ENCODE peak calls at places on chromosome 14, in nine cellular contexts. L is body of pancreas, C is ovary, V is stomach, Z is A549, S is adrenal gland, K is HepG2, D is HCT116, O is H54. P is an unnamed sample.
A peak's percentile ranks its signal among the peaks of the same experiment; 100 is the strongest.

GRCh38 chr14:60302663-60303062 is 53.6 kb downstream of the PPM1A start:
- DNase-seq in K (no peak), L (no peak), C (no peak), S (no peak), D (no peak), O (no peak), V (no peak), Z (no peak), P (peak; percentile 20)

GRCh38 chr14:31934767-31935266 is 142.3 kb upstream of the ARHGAP5 start:
- DNase-seq in V (no peak), O (no peak), Z (peak; percentile 45), L (peak; percentile 18), S (peak; percentile 52), C (peak; percentile 29), D (peak; percentile 58), K (peak; percentile 90), P (no peak)

GRCh38 chr14:38790916-38791315 is 312.1 kb downstream of the SEC23A start:
- DNase-seq in Z (no peak), V (no peak), L (no peak), O (no peak), D (no peak), C (no peak), S (no peak), K (no peak), P (no peak)

GRCh38 chr14:38001501-38001900 is 206.2 kb upstream of the SSTR1 start:
- DNase-seq in K (no peak), L (no peak), V (no peak), S (no peak), Z (no peak), O (no peak), C (no peak), D (no peak), P (no peak)

GRCh38 chr14:77208266-77208978 is 26.8 kb downstream of the TMEM63C start:
- DNase-seq in C (peak; percentile 44), S (peak; percentile 83), V (peak; percentile 69), L (peak; percentile 78), K (peak; percentile 32), Z (peak; percentile 61), D (no peak), O (peak; percentile 64), P (peak; percentile 44)

GRCh38 chr14:81797246-81797645 is 263.6 kb upstream of the SEL1L start:
- DNase-seq in D (no peak), Z (no peak), C (no peak), V (no peak), O (no peak), S (no peak), K (no peak), L (no peak), P (no peak)

GRCh38 chr14:57999471-57999870 is 133.6 kb upstream of the SLC35F4 start:
- DNase-seq in K (no peak), V (no peak), D (no peak), C (no peak), O (no peak), Z (no peak), S (no peak), L (no peak), P (no peak)

GRCh38 chr14:44979740-44980346 is 17.9 kb downstream of the TOGARAM1 start:
- DNase-seq in Z (no peak), K (no peak), L (peak; percentile 40), C (no peak), S (peak; percentile 49), V (peak; percentile 72), D (no peak), O (no peak), P (peak; percentile 6)

GRCh38 chr14:34254596-34254995 is 207.4 kb downstream of the SPTSSA start:
- DNase-seq in Z (no peak), S (no peak), V (no peak), O (no peak), D (no peak), C (no peak), L (no peak), K (no peak), P (no peak)

GRCh38 chr14:32698831-32699230 is 239.8 kb upstream of the NPAS3 start:
- DNase-seq in K (no peak), Z (no peak), O (no peak), S (no peak), C (no peak), L (no peak), V (no peak), D (no peak), P (no peak)

GRCh38 chr14:75196468-75196867 is 20.1 kb upstream of the TMED10 start:
- DNase-seq in V (peak; percentile 45), C (no peak), L (peak; percentile 34), K (peak; percentile 84), S (no peak), Z (no peak), O (no peak), D (no peak), P (no peak)

GRCh38 chr14:60331201-60332045 is 82.4 kb downstream of the PPM1A start:
- DNase-seq in O (peak; percentile 28), K (peak; percentile 54), S (peak; percentile 78), L (peak; percentile 79), C (no peak), V (peak; percentile 73), D (peak; percentile 67), Z (peak; percentile 38), P (peak; percentile 88)

DNA sequence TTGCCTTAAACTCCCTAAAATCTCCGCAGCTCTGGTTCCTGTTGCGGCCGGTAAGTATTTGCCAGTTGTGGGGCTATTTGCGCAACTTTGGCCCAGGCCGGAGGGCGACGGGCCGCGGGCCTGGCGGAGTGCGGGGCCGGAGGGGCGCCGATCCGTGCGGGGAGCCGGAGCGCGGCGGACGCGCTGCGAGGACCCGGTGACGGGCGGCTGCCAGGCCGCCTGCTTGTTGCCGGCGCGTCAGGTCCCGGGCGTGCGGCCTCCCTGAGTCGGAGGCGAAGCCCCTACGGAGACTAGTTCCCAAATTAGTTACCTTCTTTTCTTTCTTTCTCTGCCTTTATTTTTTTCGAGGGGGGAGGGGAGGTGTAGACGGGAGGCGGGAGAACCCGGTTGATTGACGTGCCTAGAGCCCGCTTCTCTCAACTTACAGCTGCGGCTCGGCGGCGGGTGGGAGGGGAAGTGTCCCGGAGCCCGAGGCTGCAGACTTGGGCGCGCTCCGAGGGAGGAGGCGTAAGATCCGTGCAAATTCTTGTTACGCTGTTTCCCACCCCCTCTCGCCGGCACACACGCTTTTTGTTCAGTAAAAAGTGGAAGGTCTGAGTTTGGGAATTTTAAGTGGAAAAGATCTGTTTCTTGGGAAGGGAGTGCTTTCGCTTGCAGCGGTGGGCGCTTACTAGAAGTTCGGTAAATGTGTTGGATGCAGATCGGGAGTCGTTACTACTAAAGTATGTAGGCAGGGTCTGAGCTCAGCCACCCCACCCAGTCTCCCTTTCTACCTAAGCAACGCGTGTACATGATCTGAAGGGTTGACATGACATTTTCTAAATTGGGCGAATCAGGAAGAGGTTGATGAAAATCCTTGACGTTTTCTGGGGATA is 564 bp downstream of the ZBTB1 start:
- DNase-seq in S (peak; percentile 90), D (peak; percentile 58), O (peak; percentile 64), L (peak; percentile 89), V (peak; percentile 90), K (peak; percentile 67), C (peak; percentile 86), Z (peak; percentile 78), P (peak; percentile 89)
- TF ChIP-seq POLR2A in S (no peak), D (no peak), O (no peak), L (no peak), V (no peak), K (no peak), C (peak; percentile 3), Z (no peak), P (no peak)

GRCh38 chr14:56829151-56829550 is 18.9 kb upstream of the OTX2 start:
- DNase-seq in C (no peak), O (no peak), V (no peak), Z (no peak), D (no peak), K (no peak), L (no peak), S (no peak), P (no peak)
- TF ChIP-seq POLR2A in C (no peak), O (no peak), V (no peak), Z (no peak), D (no peak), K (no peak), L (no peak), S (no peak), P (no peak)

GRCh38 chr14:92515510-92516343 is 2.1 kb downstream of the RIN3 start:
- DNase-seq in Z (no peak), V (no peak), L (no peak), C (no peak), K (no peak), O (no peak), S (no peak), D (no peak), P (no peak)

GRCh38 chr14:92512807-92513203 is 776 bp upstream of the RIN3 start:
- DNase-seq in S (no peak), D (no peak), Z (no peak), C (no peak), V (no peak), O (no peak), L (no peak), K (no peak), P (no peak)

GRCh38 chr14:92513204-92513965 is at the start of gene RIN3:
- DNase-seq in D (no peak), C (peak; percentile 50), V (no peak), K (peak; percentile 38), Z (peak; percentile 46), O (peak; percentile 60), L (no peak), S (peak; percentile 66), P (peak; percentile 53)

GRCh38 chr14:92514844-92515509 is 1.4 kb downstream of the RIN3 start:
- DNase-seq in Z (no peak), D (no peak), K (no peak), V (no peak), C (no peak), O (no peak), S (no peak), L (no peak), P (no peak)

DNA sequence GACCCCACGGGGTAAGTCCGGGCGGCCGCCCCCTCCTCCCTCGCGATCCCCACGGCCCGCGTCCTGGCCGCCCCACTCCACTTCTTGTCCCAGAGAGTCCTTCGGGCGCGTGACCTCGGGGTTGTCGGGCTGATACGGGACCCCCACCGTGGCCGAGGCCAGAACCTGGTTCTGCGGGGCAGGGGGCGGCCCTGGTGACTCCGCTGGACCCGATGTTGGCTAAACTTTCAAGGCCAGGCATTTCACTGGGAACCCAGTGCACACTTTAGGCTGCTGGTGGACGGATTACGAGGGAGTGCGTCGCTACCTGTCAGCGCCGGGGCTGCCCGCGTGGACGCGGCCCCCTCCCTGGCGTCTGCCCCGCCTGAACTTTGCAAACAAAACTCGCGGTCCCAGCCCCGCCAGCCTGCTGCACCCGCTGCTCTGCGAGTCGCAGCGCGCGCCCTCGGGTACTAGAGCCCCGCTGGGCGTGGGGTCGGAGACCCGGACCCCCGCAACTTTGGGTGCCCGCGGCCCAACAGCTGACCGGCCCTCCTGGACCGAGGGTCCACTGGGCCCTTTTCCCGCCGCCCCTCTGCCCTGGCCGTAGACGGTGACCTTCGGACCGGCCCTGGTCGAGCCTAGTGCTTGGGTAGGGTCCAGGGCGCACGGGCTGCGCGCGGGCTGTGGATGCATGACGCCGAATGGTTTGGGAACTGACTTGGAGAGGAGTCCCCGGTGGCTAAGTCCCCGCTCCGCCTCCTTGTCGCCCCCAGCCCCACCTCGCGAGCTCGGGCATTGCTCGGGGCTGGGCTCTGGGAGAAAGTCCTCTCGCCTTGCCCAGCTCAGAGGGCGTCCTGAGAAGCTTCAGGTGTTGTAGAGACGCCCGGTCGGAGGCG is 624 bp downstream of the RIN3 start:
- DNase-seq in D (no peak), S (peak; percentile 52), K (peak; percentile 36), V (no peak), C (peak; percentile 26), Z (peak; percentile 40), L (no peak), O (no peak), P (peak; percentile 62)
- TF ChIP-seq POLR2A in D (no peak), S (no peak), K (peak; percentile 61), V (no peak), C (no peak), Z (no peak), L (no peak), O (no peak), P (peak; percentile 35)

GRCh38 chr14:95185452-95186392 is 28.4 kb upstream of the DICER1 start:
- DNase-seq in S (peak; percentile 70), V (peak; percentile 44), L (peak; percentile 35), Z (no peak), C (peak; percentile 18), K (no peak), O (no peak), D (no peak), P (peak; percentile 87)
- TF ChIP-seq POLR2A in S (no peak), V (no peak), L (peak; percentile 6), Z (no peak), C (no peak), K (no peak), O (no peak), D (no peak), P (no peak)